ENCODE peak calls at places on chromosome 9, in seven cellular contexts. O is IMR-90, W is psoas muscle, Z is transverse colon, E is right atrium auricular region, R is colonic mucosa, N is tibial nerve. I is an unnamed sample. For H3K4me1, the result is how much of the 10 kb centered on the place peaks cover.

GRCh38 chr9:33140406-33141360 is 26.5 kb downstream of the B4GALT1 start:
- DNase-seq in O (no peak), W (no peak), Z (no peak), E (no peak), R (no peak), N (no peak), I (no peak)

GRCh38 chr9:34957492-34958410 is at the start of gene PHF24:
- DNase-seq in O (no peak), W (peak), Z (no peak), E (no peak), R (no peak), N (no peak), I (no peak)

GRCh38 chr9:96417610-96418073 is 528 bp downstream of the ZNF367 start:
- DNase-seq in O (no peak), W (peak), Z (peak), E (no peak), R (peak), N (no peak), I (no peak)

GRCh38 chr9:21591221-21592062 is 109.3 kb upstream of the IFNE start:
- DNase-seq in O (peak), W (peak), Z (peak), E (peak), R (no peak), N (peak), I (no peak)

GRCh38 chr9:105959491-105959890 is 265.1 kb downstream of the TMEM38B start:
- DNase-seq in O (no peak), W (no peak), Z (no peak), E (no peak), R (no peak), N (no peak), I (no peak)

GRCh38 chr9:4306066-4306787 is 6.4 kb upstream of the GLIS3 start:
- DNase-seq in O (peak), W (no peak), Z (no peak), E (no peak), R (no peak), N (no peak), I (no peak)

GRCh38 chr9:69089491-69089890 is 53.9 kb downstream of the FXN start:
- DNase-seq in O (no peak), W (no peak), Z (no peak), E (no peak), R (no peak), N (no peak), I (no peak)

GRCh38 chr9:6777218-6777902 is 19.6 kb downstream of the KDM4C start:
- DNase-seq in O (no peak), W (no peak), Z (no peak), E (no peak), R (no peak), N (no peak), I (no peak)

GRCh38 chr9:108609227-108609894 is 246.4 kb downstream of the ACTL7B start:
- DNase-seq in O (no peak), W (no peak), Z (no peak), E (no peak), R (no peak), N (no peak), I (no peak)

GRCh38 chr9:100020121-100020780 is 78.5 kb downstream of the ERP44 start:
- DNase-seq in O (peak), W (no peak), Z (no peak), E (no peak), R (no peak), N (no peak), I (no peak)

GRCh38 chr9:91818647-91819403 is 131.2 kb downstream of the ROR2 start:
- DNase-seq in O (no peak), W (peak), Z (no peak), E (no peak), R (no peak), N (no peak), I (no peak)

GRCh38 chr9:14344846-14345585 is 31.1 kb upstream of the NFIB start:
- DNase-seq in O (no peak), W (peak), Z (no peak), E (no peak), R (no peak), N (no peak), I (no peak)

GRCh38 chr9:92607088-92607487 is 62.8 kb downstream of the IPPK start:
- DNase-seq in O (peak), W (no peak), Z (no peak), E (no peak), R (no peak), N (peak), I (no peak)

GRCh38 chr9:108743901-108744371 is 111.8 kb downstream of the ACTL7B start:
- DNase-seq in O (no peak), W (no peak), Z (no peak), E (peak), R (no peak), N (no peak), I (no peak)

GRCh38 chr9:18438300-18438925 is 35.5 kb upstream of the ADAMTSL1 start:
- DNase-seq in O (peak), W (peak), Z (no peak), E (no peak), R (peak), N (peak), I (no peak)

GRCh38 chr9:83403864-83404263 is 134.3 kb downstream of the FRMD3 start:
- DNase-seq in O (no peak), W (no peak), Z (no peak), E (no peak), R (no peak), N (no peak), I (no peak)

GRCh38 chr9:34994429-34995287 is 5.1 kb downstream of the DNAJB5 start:
- DNase-seq in O (peak), W (peak), Z (peak), E (peak), R (peak), N (no peak), I (no peak)

GRCh38 chr9:109163194-109163593 is 3.9 kb downstream of the FRRS1L start:
- DNase-seq in O (no peak), W (no peak), Z (no peak), E (no peak), R (no peak), N (no peak), I (no peak)

GRCh38 chr9:35882996-35883395 is 12.8 kb upstream of the OR13J1 start:
- DNase-seq in O (peak), W (no peak), Z (no peak), E (no peak), R (no peak), N (no peak), I (no peak)

GRCh38 chr9:136546697-136547481 is 1.0 kb upstream of the NOTCH1 start:
- DNase-seq in O (peak), W (peak), Z (peak), E (peak), R (peak), N (no peak), I (peak)

GRCh38 chr9:91089405-91090131 is 272.1 kb downstream of the AUH start:
- DNase-seq in O (peak), W (no peak), Z (peak), E (no peak), R (peak), N (peak), I (peak)

GRCh38 chr9:127567119-127567897 is 44.8 kb upstream of the STXBP1 start:
- DNase-seq in O (peak), W (peak), Z (peak), E (peak), R (peak), N (no peak), I (no peak)

GRCh38 chr9:127565231-127565630 is 46.8 kb upstream of the STXBP1 start:
- DNase-seq in O (no peak), W (no peak), Z (no peak), E (no peak), R (peak), N (no peak), I (no peak)

GRCh38 chr9:127567898-127568617 is 44.0 kb upstream of the STXBP1 start:
- DNase-seq in O (no peak), W (peak), Z (peak), E (no peak), R (no peak), N (no peak), I (no peak)

GRCh38 chr9:127568618-127568970 is 43.5 kb upstream of the STXBP1 start:
- DNase-seq in O (no peak), W (peak), Z (no peak), E (no peak), R (no peak), N (no peak), I (no peak)

GRCh38 chr9:127566351-127567001 is 45.6 kb upstream of the STXBP1 start:
- DNase-seq in O (no peak), W (no peak), Z (peak), E (no peak), R (peak), N (no peak), I (no peak)
- H3K4me1 ChIP-seq in O (under half), W (under half), Z (under half), E (under half), R (under half), N (under half), I (under half)

GRCh38 chr9:127557466-127557869 is 54.6 kb upstream of the STXBP1 start:
- DNase-seq in O (no peak), W (peak), Z (no peak), E (no peak), R (no peak), N (no peak), I (peak)

GRCh38 chr9:127557998-127558546 is 54.0 kb upstream of the STXBP1 start:
- DNase-seq in O (no peak), W (no peak), Z (no peak), E (no peak), R (no peak), N (no peak), I (no peak)

GRCh38 chr9:127554966-127555829 is 56.9 kb upstream of the STXBP1 start:
- DNase-seq in O (no peak), W (no peak), Z (no peak), E (no peak), R (no peak), N (no peak), I (no peak)

GRCh38 chr9:127556871-127557270 is 55.2 kb upstream of the STXBP1 start:
- DNase-seq in O (no peak), W (peak), Z (no peak), E (no peak), R (no peak), N (no peak), I (no peak)

GRCh38 chr9:127555830-127556820 is 56.0 kb upstream of the STXBP1 start:
- DNase-seq in O (peak), W (peak), Z (peak), E (peak), R (peak), N (peak), I (no peak)
- H3K4me1 ChIP-seq in O (half or more), W (under half), Z (under half), E (under half), R (under half), N (under half), I (under half)

GRCh38 chr9:86282979-86283535 is 719 bp upstream of the ISCA1 start:
- DNase-seq in O (peak), W (no peak), Z (no peak), E (no peak), R (no peak), N (no peak), I (no peak)
- H3K4me1 ChIP-seq in O (under half), W (under half), Z (under half), E (under half), R (under half), N (under half), I (under half)

GRCh38 chr9:125235805-125236534 is 5.2 kb downstream of the HSPA5 start:
- DNase-seq in O (no peak), W (no peak), Z (no peak), E (no peak), R (no peak), N (no peak), I (no peak)
- H3K4me1 ChIP-seq in O (under half), W (half or more), Z (under half), E (under half), R (under half), N (under half), I (under half)